ENCODE peak calls at places on chromosomes 5 and 9, in ten cellular contexts. Z is CD4-positive, alpha-beta T cell; R is activated naive CD4-positive, alpha-beta T cell treated with anti-CD3 and anti-CD28 coated beads, Interleukin-2, amount 10 ng/mL, durations not matched to agents 7 days and 5 days; B is kidney tubule cell; S is mammary epithelial cell; G is suprapubic skin; W is H9; Q is Calu3; L is stimulated activated CD8-positive, alpha-beta memory T cell treated with anti-CD3 and anti-CD28 coated beads, Interleukin-2, amount 100 ng/mL, for 1 hour; A is posterior cingulate gyrus. N is an unnamed sample.

GRCh38 chr9:128078504-128079434 is 10.7 kb downstream of the SLC25A25 start:
- DNase-seq in Z (no peak), R (no peak), B (peak), S (peak), G (no peak), W (no peak), Q (peak), L (no peak), A (no peak), N (peak)

GRCh38 chr9:7088598-7088997 is 330.8 kb downstream of the KDM4C start:
- DNase-seq in Z (no peak), R (no peak), B (no peak), S (no peak), G (no peak), W (no peak), Q (no peak), L (no peak), A (no peak), N (no peak)

GRCh38 chr9:112872019-112872418 is 18.7 kb downstream of the SLC46A2 start:
- DNase-seq in Z (no peak), R (no peak), B (no peak), S (no peak), G (peak), W (no peak), Q (no peak), L (no peak), A (no peak), N (no peak)

GRCh38 chr9:114889802-114890224 is 40.6 kb downstream of the TNFSF8 start:
- DNase-seq in Z (no peak), R (peak), B (no peak), S (peak), G (no peak), W (no peak), Q (no peak), L (no peak), A (no peak), N (no peak)

GRCh38 chr9:136187683-136188586 is 17.0 kb downstream of the LHX3 start:
- DNase-seq in Z (no peak), R (no peak), B (no peak), S (no peak), G (no peak), W (peak), Q (no peak), L (no peak), A (no peak), N (no peak)

GRCh38 chr5:71778678-71779276 is 59.7 kb downstream of the CARTPT start:
- DNase-seq in Z (no peak), R (no peak), B (peak), S (peak), G (no peak), W (no peak), Q (peak), L (no peak), A (peak), N (peak)

GRCh38 chr9:126228111-126228778 is 98.4 kb upstream of the MVB12B start:
- DNase-seq in Z (no peak), R (no peak), B (no peak), S (no peak), G (peak), W (no peak), Q (no peak), L (no peak), A (no peak), N (no peak)

GRCh38 chr9:84045481-84046097 is 65.0 kb downstream of the RMI1 start:
- DNase-seq in Z (no peak), R (no peak), B (no peak), S (no peak), G (no peak), W (no peak), Q (no peak), L (no peak), A (no peak), N (no peak)

GRCh38 chr5:173452098-173452497 is 123.9 kb upstream of the STC2 start:
- DNase-seq in Z (no peak), R (no peak), B (peak), S (peak), G (no peak), W (no peak), Q (peak), L (no peak), A (no peak), N (no peak)

GRCh38 chr5:1552469-1553255 is 28.9 kb upstream of the LPCAT1 start:
- DNase-seq in Z (no peak), R (no peak), B (no peak), S (no peak), G (peak), W (no peak), Q (no peak), L (no peak), A (peak), N (no peak)

GRCh38 chr5:26847041-26847736 is 191.2 kb downstream of the CDH9 start:
- DNase-seq in Z (no peak), R (no peak), B (no peak), S (peak), G (no peak), W (peak), Q (peak), L (no peak), A (no peak), N (peak)